ENCODE peak calls at places on chromosome 1, in seven cellular contexts. X is GOT3, R is KG1, Y is H9, B is HS-27A, S is adipocyte, C is mucosa of gallbladder. D is an unnamed sample.

GRCh38 chr1:115463347-115463746 is 125.3 kb upstream of the NGF start:
- DNase-seq in X (no peak), R (no peak), Y (peak; percentile 21), B (no peak), S (no peak), C (no peak), D (no peak)

GRCh38 chr1:23751050-23751814 is 8.0 kb downstream of the ELOA start:
- DNase-seq in X (no peak), R (no peak), Y (peak; percentile 58), B (no peak), S (peak; percentile 63), C (peak; percentile 19), D (no peak)

GRCh38 chr1:52142220-52143153 is 598 bp downstream of the ZFYVE9 start:
- DNase-seq in X (peak; percentile 54), R (peak; percentile 71), Y (peak; percentile 54), B (no peak), S (peak; percentile 76), C (peak; percentile 20), D (no peak)

GRCh38 chr1:52520149-52520548 is 32.7 kb downstream of the TUT4 start:
- DNase-seq in X (no peak), R (no peak), Y (no peak), B (no peak), S (peak; percentile 56), C (no peak), D (no peak)

GRCh38 chr1:188355082-188355481 is 1526.3 kb downstream of the PLA2G4A start:
- DNase-seq in X (no peak), R (no peak), Y (no peak), B (no peak), S (no peak), C (no peak), D (no peak)

GRCh38 chr1:196777603-196778002 is 3.0 kb downstream of the CFHR3 start:
- DNase-seq in X (no peak), R (no peak), Y (no peak), B (no peak), S (no peak), C (no peak), D (no peak)

GRCh38 chr1:32464716-32465540 is at the start of gene ZBTB8B:
- DNase-seq in X (no peak), R (no peak), Y (peak; percentile 98), B (no peak), S (peak; percentile 58), C (peak; percentile 56), D (no peak)

GRCh38 chr1:165898837-165899236 is 71.4 kb downstream of the UCK2 start:
- DNase-seq in X (peak; percentile 49), R (no peak), Y (peak; percentile 14), B (peak; percentile 89), S (peak; percentile 96), C (no peak), D (no peak)